ENCODE peak calls at places on chromosomes 1 and 21, in six cellular contexts. B, G, T, X, W and U are unnamed samples.

GRCh38 chr1:42046772-42047552 is 106.2 kb upstream of the GUCA2B start:
- DNase-seq in T (peak), X (no peak), G (no peak), B (no peak), W (no peak), U (no peak)

GRCh38 chr21:32137266-32137665 is 141.6 kb downstream of the MIS18A start:
- DNase-seq in T (no peak), B (no peak), W (no peak), G (peak), X (no peak), U (no peak)

GRCh38 chr1:40824591-40825429 is 37.4 kb downstream of the CITED4 start:
- DNase-seq in T (no peak), W (no peak), G (no peak), B (no peak), X (peak), U (no peak)

GRCh38 chr1:8874230-8875201 is 4.0 kb downstream of the ENO1 start:
- DNase-seq in X (no peak), W (no peak), T (no peak), B (no peak), G (no peak), U (no peak)

GRCh38 chr1:117818456-117818855 is 111.0 kb downstream of the GDAP2 start:
- DNase-seq in X (no peak), T (no peak), B (no peak), W (no peak), G (no peak), U (no peak)

GRCh38 chr1:167148388-167148787 is 54.5 kb downstream of the STYXL2 start:
- DNase-seq in W (no peak), T (no peak), G (no peak), B (no peak), X (no peak), U (no peak)

GRCh38 chr21:37670883-37671282 is 245.4 kb downstream of the KCNJ6 start:
- DNase-seq in W (no peak), T (no peak), X (peak), G (no peak), B (no peak), U (peak)

GRCh38 chr21:34914239-34914638 is 134.9 kb downstream of the RUNX1 start:
- DNase-seq in W (no peak), X (no peak), T (no peak), B (no peak), G (no peak), U (no peak)

GRCh38 chr1:170805957-170806662 is 129.2 kb upstream of the MROH9 start:
- DNase-seq in T (peak), B (no peak), G (no peak), W (no peak), X (no peak), U (no peak)

GRCh38 chr1:156797212-156797871 is 19.3 kb downstream of the SH2D2A start:
- DNase-seq in T (no peak), W (no peak), G (peak), B (no peak), X (peak), U (peak)

GRCh38 chr21:33643658-33644311 is 1.5 kb downstream of the ITSN1 start:
- DNase-seq in T (no peak), G (peak), B (no peak), X (peak), W (no peak), U (peak)

GRCh38 chr1:207032528-207033017 is at the start of gene C1orf116:
- DNase-seq in G (peak), X (no peak), T (no peak), B (no peak), W (no peak), U (peak)

GRCh38 chr1:110639724-110640386 is 33.7 kb upstream of the KCNA2 start:
- DNase-seq in T (no peak), G (no peak), X (peak), W (no peak), B (no peak), U (peak)

GRCh38 chr1:226973898-226974543 is 33.9 kb downstream of the COQ8A start:
- DNase-seq in T (peak), W (no peak), X (peak), B (peak), G (peak), U (peak)

GRCh38 chr1:204350857-204351573 is 8.7 kb downstream of the PLEKHA6 start:
- DNase-seq in W (no peak), T (peak), B (peak), G (no peak), X (peak), U (no peak)

GRCh38 chr1:27719286-27720251 is 6.2 kb upstream of the FAM76A start:
- DNase-seq in X (peak), T (no peak), W (no peak), B (no peak), G (peak), U (peak)

GRCh38 chr21:33769057-33769456 is 126.8 kb downstream of the ITSN1 start:
- DNase-seq in G (no peak), X (peak), T (no peak), B (no peak), W (no peak), U (no peak)

GRCh38 chr1:214452152-214452806 is 99.1 kb downstream of the PTPN14 start:
- DNase-seq in T (no peak), X (no peak), B (no peak), W (no peak), G (no peak), U (no peak)

GRCh38 chr21:44958471-44959191 is 18.8 kb downstream of the SLX9 start:
- DNase-seq in T (peak), W (no peak), X (peak), B (peak), G (no peak), U (no peak)